ENCODE peak calls at places on chromosomes 3 and 15, in four cellular contexts. G is HepG2, D is K562, Y is GM12878. R is an unnamed sample.

GRCh38 chr3:122916580-122916979 is 111.0 kb downstream of the SEMA5B start:
- DNase-seq in Y (no peak), D (no peak), G (no peak), R (no peak)

GRCh38 chr3:54262943-54263342 is 140.6 kb downstream of the CACNA2D3 start:
- DNase-seq in Y (no peak), D (no peak), G (no peak), R (no peak)

GRCh38 chr3:129597087-129597791 is 9.2 kb downstream of the PLXND1 start:
- DNase-seq in G (no peak), D (peak), Y (no peak), R (no peak)

GRCh38 chr3:169147246-169148008 is 516.1 kb downstream of the MECOM start:
- DNase-seq in Y (no peak), D (peak), G (no peak), R (peak)

GRCh38 chr3:186945255-186945823 is 15.0 kb downstream of the ST6GAL1 start:
- DNase-seq in D (no peak), G (no peak), Y (no peak), R (no peak)

GRCh38 chr3:197847866-197848401 is 56.9 kb downstream of the LRCH3 start:
- DNase-seq in G (no peak), D (no peak), Y (peak), R (no peak)

GRCh38 chr3:151960956-151961580 is 87.6 kb downstream of the SUCNR1 start:
- DNase-seq in D (no peak), Y (no peak), G (no peak), R (no peak)

GRCh38 chr15:52735231-52736089 is 54.7 kb downstream of the ONECUT1 start:
- DNase-seq in G (peak), D (peak), Y (peak), R (peak)

GRCh38 chr3:172749201-172749965 is 1.1 kb upstream of the ECT2 start:
- DNase-seq in D (no peak), G (peak), Y (no peak), R (no peak)

GRCh38 chr3:64143399-64144130 is 81.7 kb downstream of the PRICKLE2 start:
- DNase-seq in G (no peak), Y (no peak), D (no peak), R (no peak)
- TF ChIP-seq CBX5 in G (no peak), Y (no peak), D (no peak), R (no peak)

GRCh38 chr3:52446631-52447511 is 2.0 kb upstream of the SEMA3G start:
- DNase-seq in D (peak), G (peak), Y (peak), R (peak)
- TF ChIP-seq CBX5 in D (no peak), G (no peak), Y (no peak), R (no peak)

GRCh38 chr3:30578986-30579579 is 27.3 kb upstream of the TGFBR2 start:
- DNase-seq in D (no peak), Y (no peak), G (no peak), R (no peak)

GRCh38 chr3:30581067-30581585 is 25.3 kb upstream of the TGFBR2 start:
- DNase-seq in Y (no peak), G (no peak), D (no peak), R (no peak)

GRCh38 chr3:30577788-30578187 is 28.6 kb upstream of the TGFBR2 start:
- DNase-seq in D (no peak), G (no peak), Y (no peak), R (no peak)

GRCh38 chr3:30578479-30578878 is 27.9 kb upstream of the TGFBR2 start:
- DNase-seq in Y (no peak), G (peak), D (no peak), R (no peak)

DNA sequence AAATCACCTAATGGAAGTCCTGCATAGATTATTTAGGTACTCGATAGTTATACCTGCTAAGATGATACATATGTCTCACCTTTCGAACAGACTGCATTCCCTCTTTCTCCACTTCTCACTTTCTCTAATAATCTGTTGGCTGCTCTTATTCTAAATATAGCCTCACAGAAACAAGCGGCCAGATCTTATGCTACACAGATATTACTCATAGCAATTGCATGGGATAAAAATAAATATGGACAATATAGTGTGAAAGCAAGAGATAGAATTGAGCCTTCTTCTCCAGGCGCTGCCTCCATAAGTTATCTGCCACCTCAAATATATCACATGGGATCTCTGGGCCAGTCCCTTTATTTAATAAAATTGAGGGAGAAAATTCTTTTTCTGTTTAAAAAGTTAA is 29.5 kb upstream of the TGFBR2 start:
- DNase-seq in D (no peak), G (no peak), Y (no peak), R (no peak)
- TF ChIP-seq CBX5 in D (no peak), G (no peak), Y (no peak), R (no peak)

GRCh38 chr3:42846682-42847522 is 28.8 kb downstream of the CYP8B1 start:
- DNase-seq in D (no peak), Y (no peak), G (peak), R (peak)

GRCh38 chr3:42850263-42850662 is 25.4 kb downstream of the CYP8B1 start:
- DNase-seq in G (no peak), D (no peak), Y (no peak), R (no peak)

GRCh38 chr3:42851228-42851834 is 24.3 kb downstream of the CYP8B1 start:
- DNase-seq in G (no peak), D (no peak), Y (no peak), R (no peak)

GRCh38 chr3:42847731-42848130 is 27.9 kb downstream of the CYP8B1 start:
- DNase-seq in G (no peak), Y (no peak), D (no peak), R (no peak)

GRCh38 chr3:42849017-42849416 is 26.7 kb downstream of the CYP8B1 start:
- DNase-seq in Y (no peak), G (no peak), D (no peak), R (peak)
- TF ChIP-seq CBX5 in Y (no peak), G (no peak), D (no peak), R (no peak)

DNA sequence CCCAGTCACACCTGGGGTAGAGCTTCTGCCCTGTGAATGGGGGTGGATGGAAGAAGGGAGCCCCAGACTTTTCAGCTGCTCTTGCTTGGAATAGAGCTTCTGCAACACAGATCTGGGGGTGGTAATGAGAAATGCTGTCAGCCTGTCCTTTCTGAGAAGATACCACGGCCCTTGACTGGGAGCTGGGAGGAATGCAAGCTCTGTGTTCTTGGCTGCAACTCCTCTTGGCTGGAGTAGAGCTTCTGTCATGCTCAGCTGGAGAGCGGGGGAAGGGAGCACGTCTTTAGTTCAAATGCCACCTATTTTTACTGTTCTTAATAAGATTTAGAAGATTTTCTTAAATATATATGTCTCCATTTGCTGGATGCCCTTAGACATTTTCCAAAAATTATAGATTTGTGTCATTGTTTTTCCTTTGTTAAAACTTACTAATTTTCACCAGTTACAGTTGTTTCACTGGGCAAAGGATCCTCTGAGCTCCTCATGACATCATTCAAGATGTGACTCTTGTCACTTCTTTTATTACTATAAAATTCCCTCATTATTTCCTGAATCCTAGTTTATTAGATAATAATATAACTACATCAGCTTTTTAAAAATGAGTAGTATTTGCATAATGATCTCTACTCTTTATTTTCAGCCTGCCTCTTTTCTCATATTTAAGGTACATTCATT is 179.9 kb upstream of the TGFBR2 start:
- DNase-seq in G (no peak), D (no peak), Y (no peak), R (no peak)
- TF ChIP-seq CBX5 in G (no peak), D (no peak), Y (no peak), R (no peak)

GRCh38 chr15:32834156-32834555 is 116.4 kb downstream of the GREM1 start:
- DNase-seq in Y (peak), D (no peak), G (no peak), R (no peak)
- TF ChIP-seq CBX5 in Y (no peak), D (no peak), G (no peak), R (no peak)

GRCh38 chr3:183369117-183369516 is 59.3 kb downstream of the MCF2L2 start:
- DNase-seq in Y (no peak), G (no peak), D (no peak), R (no peak)
- TF ChIP-seq CBX5 in Y (no peak), G (no peak), D (no peak), R (no peak)

DNA sequence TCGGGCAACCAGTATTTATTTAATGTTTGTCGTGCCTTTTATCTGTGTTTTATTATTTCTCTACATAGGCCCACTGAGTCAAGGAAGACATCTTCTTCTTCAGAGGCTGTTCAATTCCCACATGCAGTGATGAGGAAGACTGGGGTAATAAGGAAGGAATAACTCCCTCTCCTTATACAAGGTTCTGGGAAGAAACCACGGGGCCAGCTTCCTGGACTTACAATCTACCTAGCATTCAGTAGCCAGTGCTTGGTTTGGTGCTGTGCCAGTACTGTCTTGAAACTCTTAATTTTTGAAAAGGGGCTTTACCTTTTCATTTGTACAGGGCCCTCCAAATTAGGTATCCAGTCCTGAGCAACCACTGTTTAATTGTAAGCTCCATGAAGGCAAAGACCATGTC is 51.2 kb downstream of the SRGAP3 start:
- DNase-seq in D (no peak), G (no peak), Y (no peak), R (no peak)
- TF ChIP-seq CBX5 in D (no peak), G (no peak), Y (no peak), R (no peak)

GRCh38 chr3:50630394-50630793 is 13.4 kb downstream of the MAPKAPK3 start:
- DNase-seq in Y (no peak), G (no peak), D (no peak), R (no peak)
- TF ChIP-seq CBX5 in Y (no peak), G (no peak), D (no peak), R (no peak)

R was measured in H1.